ENCODE peak calls at places on chromosomes 6 and 20, in four cellular contexts. V is AG10803, Y is NCI-H1092 treated with DMSO at 0.1 percent for 48 hours, L is skeletal muscle cell. M is an unnamed sample.

GRCh38 chr6:84643778-84644177 is 120.6 kb downstream of the TBX18 start:
- DNase-seq in L (no peak), V (no peak), Y (no peak), M (no peak)

GRCh38 chr6:165010556-165011535 is 298.6 kb downstream of the C6orf118 start:
- DNase-seq in Y (no peak), L (peak; percentile 8), V (peak; percentile 68), M (no peak)

GRCh38 chr6:30067460-30068139 is 602 bp downstream of the PPP1R11 start:
- DNase-seq in L (no peak), Y (no peak), V (no peak), M (no peak)

GRCh38 chr6:134128146-134128545 is 75.7 kb upstream of the SLC2A12 start:
- DNase-seq in L (no peak), V (no peak), Y (no peak), M (no peak)

GRCh38 chr20:32333988-32334885 is 23.9 kb upstream of the ASXL1 start:
- DNase-seq in Y (no peak), V (no peak), L (no peak), M (no peak)

GRCh38 chr20:1338801-1339200 is 9.9 kb upstream of the SDCBP2 start:
- DNase-seq in Y (no peak), L (no peak), V (peak; percentile 36), M (no peak)

GRCh38 chr20:1417273-1417672 is 24.4 kb upstream of the FKBP1A start:
- DNase-seq in L (peak; percentile 36), V (peak; percentile 64), Y (no peak), M (no peak)

GRCh38 chr6:138336221-138336620 is 41.5 kb upstream of the SMIM28 start:
- DNase-seq in V (no peak), Y (no peak), L (no peak), M (no peak)

GRCh38 chr6:125212377-125212776 is 58.8 kb downstream of the TPD52L1 start:
- DNase-seq in V (no peak), L (no peak), Y (no peak), M (no peak)

GRCh38 chr6:163945813-163946212 is 531.3 kb downstream of the QKI start:
- DNase-seq in L (no peak), V (no peak), Y (no peak), M (no peak)

GRCh38 chr20:44585042-44585968 is 2.9 kb downstream of the PKIG start:
- DNase-seq in V (no peak), Y (no peak), L (no peak), M (no peak)

GRCh38 chr6:136889271-136890193 is 32.6 kb upstream of the SLC35D3 start:
- DNase-seq in Y (peak; percentile 17), L (no peak), V (no peak), M (no peak)

GRCh38 chr6:114042267-114043075 is 71.5 kb upstream of the HDAC2 start:
- DNase-seq in V (peak; percentile 10), L (no peak), Y (no peak), M (no peak)

GRCh38 chr6:107800564-107801164 is 23.4 kb downstream of the SCML4 start:
- DNase-seq in L (no peak), V (no peak), Y (no peak), M (no peak)

GRCh38 chr6:53397283-53397682 is 48.5 kb upstream of the ELOVL5 start:
- DNase-seq in L (no peak), Y (no peak), V (no peak), M (no peak)

GRCh38 chr20:8132015-8132631 is at the start of gene PLCB1:
- DNase-seq in Y (peak; percentile 80), V (peak; percentile 76), L (peak; percentile 48), M (peak; percentile 66)

GRCh38 chr20:59163641-59164530 is at the start of gene ZNF831:
- DNase-seq in V (no peak), L (no peak), Y (no peak), M (no peak)

GRCh38 chr6:158853072-158853871 is 34.1 kb upstream of the EZR start:
- DNase-seq in V (peak; percentile 89), Y (no peak), L (peak; percentile 40), M (no peak)

GRCh38 chr6:33091957-33092356 is 16.2 kb downstream of the HLA-DPB1 start:
- DNase-seq in Y (no peak), L (no peak), V (no peak), M (no peak)

GRCh38 chr6:64006246-64006645 is 370.6 kb downstream of the PHF3 start:
- DNase-seq in V (no peak), Y (no peak), L (no peak), M (no peak)

GRCh38 chr6:6597682-6598081 is 9.2 kb downstream of the LY86 start:
- DNase-seq in V (no peak), Y (no peak), L (no peak), M (no peak)

GRCh38 chr20:8127553-8128255 is 4.4 kb upstream of the PLCB1 start:
- DNase-seq in V (no peak), L (no peak), Y (no peak), M (no peak)

GRCh38 chr6:15876406-15876805 is 213.6 kb upstream of the DTNBP1 start:
- DNase-seq in V (peak; percentile 13), Y (no peak), L (no peak), M (no peak)

GRCh38 chr6:26536571-26537159 is 1.5 kb upstream of the HMGN4 start:
- DNase-seq in L (no peak), V (peak; percentile 64), Y (peak; percentile 32), M (no peak)

GRCh38 chr6:140001005-140001404 is 626.6 kb upstream of the CITED2 start:
- DNase-seq in L (no peak), V (no peak), Y (no peak), M (no peak)

GRCh38 chr6:23446394-23447001 is 679.5 kb upstream of the NRSN1 start:
- DNase-seq in Y (peak; percentile 90), V (peak; percentile 55), L (peak; percentile 25), M (peak; percentile 45)

GRCh38 chr6:111972714-111973678 is 80.9 kb upstream of the CCN6 start:
- DNase-seq in V (peak; percentile 98), Y (no peak), L (peak; percentile 92), M (peak; percentile 85)

GRCh38 chr20:63966944-63967322 is 2.8 kb downstream of the ZNF512B start:
- DNase-seq in V (no peak), Y (no peak), L (no peak), M (no peak)

GRCh38 chr20:47660602-47660905 is 124.7 kb downstream of the SULF2 start:
- DNase-seq in V (no peak), Y (no peak), L (no peak), M (no peak)

GRCh38 chr6:89866024-89866678 is 28.1 kb upstream of the GJA10 start:
- DNase-seq in V (no peak), Y (no peak), L (no peak), M (no peak)

GRCh38 chr6:164085552-164086325 is 671.2 kb downstream of the QKI start:
- DNase-seq in Y (no peak), V (peak; percentile 85), L (peak; percentile 76), M (no peak)

GRCh38 chr6:152218887-152219286 is 411.4 kb downstream of the ESR1 start:
- DNase-seq in V (no peak), Y (no peak), L (no peak), M (no peak)

GRCh38 chr20:37600486-37600885 is 72.8 kb upstream of the BLCAP start:
- DNase-seq in Y (no peak), L (no peak), V (no peak), M (no peak)

GRCh38 chr6:19731286-19731685 is 105.9 kb upstream of the ID4 start:
- DNase-seq in L (peak; percentile 90), Y (no peak), V (peak; percentile 94), M (peak; percentile 59)

GRCh38 chr6:159646731-159647130 is 46.3 kb downstream of the SOD2 start:
- DNase-seq in Y (no peak), V (peak; percentile 71), L (no peak), M (no peak)

GRCh38 chr6:97626586-97627441 is 343.8 kb upstream of the MMS22L start:
- DNase-seq in V (peak; percentile 35), Y (peak; percentile 18), L (peak; percentile 31), M (no peak)

GRCh38 chr6:3561745-3562144 is 104.9 kb upstream of the SLC22A23 start:
- DNase-seq in L (peak; percentile 26), V (no peak), Y (peak; percentile 24), M (no peak)

GRCh38 chr6:14487625-14488024 is 370.1 kb downstream of the CD83 start:
- DNase-seq in Y (no peak), L (no peak), V (no peak), M (no peak)

GRCh38 chr6:14950103-14950969 is 295.5 kb upstream of the JARID2 start:
- DNase-seq in L (no peak), V (no peak), Y (no peak), M (no peak)